ENCODE peak calls at places on chromosomes 12 and 14, in seven cellular contexts. B is HFF-Myc, O is brain microvascular endothelial cell, Q is foreskin fibroblast, M is PC-3, N is stomach, A is A549. C is an unnamed sample.

GRCh38 chr14:59570122-59570521 is 6.5 kb downstream of the CCDC175 start:
- DNase-seq in B (no peak), O (no peak), Q (no peak), M (peak), N (no peak), A (peak), C (no peak)

GRCh38 chr12:121990692-121991603 is 30.7 kb upstream of the BCL7A start:
- DNase-seq in B (peak), O (no peak), Q (peak), M (peak), N (no peak), A (peak), C (no peak)

GRCh38 chr14:101760138-101761011 is 1.1 kb upstream of the PPP2R5C start:
- DNase-seq in B (peak), O (peak), Q (peak), M (peak), N (peak), A (peak), C (peak)

GRCh38 chr14:50425816-50426215 is 29.1 kb upstream of the CDKL1 start:
- DNase-seq in B (no peak), O (peak), Q (no peak), M (no peak), N (no peak), A (no peak), C (no peak)

GRCh38 chr12:21607701-21608100 is 3.1 kb upstream of the GYS2 start:
- DNase-seq in B (peak), O (no peak), Q (peak), M (peak), N (no peak), A (peak), C (no peak)

GRCh38 chr12:128684357-128684756 is 139.4 kb downstream of the SLC15A4 start:
- DNase-seq in B (no peak), O (no peak), Q (no peak), M (no peak), N (no peak), A (no peak), C (no peak)

GRCh38 chr12:71216725-71217579 is 59.2 kb upstream of the TSPAN8 start:
- DNase-seq in B (no peak), O (peak), Q (peak), M (peak), N (peak), A (peak), C (no peak)

GRCh38 chr14:20662968-20663731 is 21.2 kb upstream of the RNASE4 start:
- DNase-seq in B (peak), O (peak), Q (peak), M (peak), N (peak), A (peak), C (peak)

GRCh38 chr14:79279645-79280399 is 931.5 kb downstream of the DIO2 start:
- DNase-seq in B (no peak), O (peak), Q (no peak), M (peak), N (peak), A (no peak), C (no peak)

GRCh38 chr14:56334458-56334857 is 216.2 kb downstream of the PELI2 start:
- DNase-seq in B (no peak), O (no peak), Q (no peak), M (no peak), N (no peak), A (no peak), C (no peak)

GRCh38 chr12:23611320-23611719 is 338.1 kb downstream of the SOX5 start:
- DNase-seq in B (no peak), O (peak), Q (no peak), M (no peak), N (no peak), A (no peak), C (no peak)

GRCh38 chr14:64191756-64192155 is 102.4 kb downstream of the ESR2 start:
- DNase-seq in B (peak), O (peak), Q (peak), M (peak), N (no peak), A (peak), C (peak)

GRCh38 chr12:46177842-46178608 is 90.8 kb downstream of the SLC38A1 start:
- DNase-seq in B (no peak), O (no peak), Q (no peak), M (no peak), N (no peak), A (no peak), C (no peak)

GRCh38 chr14:68516235-68516634 is 276.6 kb downstream of the ZFP36L1 start:
- DNase-seq in B (no peak), O (no peak), Q (no peak), M (no peak), N (no peak), A (no peak), C (no peak)

GRCh38 chr14:60651051-60651935 is 2.0 kb upstream of the SIX1 start:
- DNase-seq in B (no peak), O (no peak), Q (no peak), M (no peak), N (no peak), A (no peak), C (no peak)

GRCh38 chr14:83255015-83255726 is 1721.5 kb upstream of the SEL1L start:
- DNase-seq in B (no peak), O (no peak), Q (peak), M (no peak), N (no peak), A (no peak), C (no peak)

GRCh38 chr12:129531004-129531403 is 372.8 kb downstream of the TMEM132D start:
- DNase-seq in B (no peak), O (no peak), Q (no peak), M (peak), N (peak), A (no peak), C (no peak)

GRCh38 chr12:126663304-126664094 is 1598.3 kb downstream of the AACS start:
- DNase-seq in B (peak), O (peak), Q (no peak), M (peak), N (no peak), A (peak), C (no peak)

GRCh38 chr14:53537421-53538315 is 384.5 kb upstream of the DDHD1 start:
- DNase-seq in B (peak), O (no peak), Q (no peak), M (no peak), N (no peak), A (no peak), C (no peak)

GRCh38 chr12:2054091-2055018 is 1.6 kb downstream of the CACNA1C start:
- DNase-seq in B (no peak), O (no peak), Q (no peak), M (no peak), N (no peak), A (no peak), C (no peak)

GRCh38 chr12:4797096-4797495 is 76.9 kb downstream of the GALNT8 start:
- DNase-seq in B (no peak), O (no peak), Q (no peak), M (no peak), N (no peak), A (no peak), C (no peak)

GRCh38 chr14:68938515-68939423 is 40.3 kb downstream of the ACTN1 start:
- DNase-seq in B (no peak), O (no peak), Q (no peak), M (no peak), N (peak), A (peak), C (no peak)

GRCh38 chr12:89134213-89134770 is 218.0 kb downstream of the DUSP6 start:
- DNase-seq in B (no peak), O (no peak), Q (no peak), M (no peak), N (peak), A (no peak), C (no peak)

GRCh38 chr12:100348657-100349454 is 8.0 kb upstream of the SLC17A8 start:
- DNase-seq in B (peak), O (no peak), Q (no peak), M (peak), N (no peak), A (peak), C (no peak)

GRCh38 chr12:26773313-26774104 is 59.5 kb downstream of the ITPR2 start:
- DNase-seq in B (no peak), O (no peak), Q (no peak), M (no peak), N (no peak), A (no peak), C (no peak)

GRCh38 chr12:15603461-15604085 is 185.6 kb downstream of the EPS8 start:
- DNase-seq in B (no peak), O (no peak), Q (no peak), M (no peak), N (no peak), A (no peak), C (no peak)

GRCh38 chr12:113533842-113534375 is 62.2 kb upstream of the LHX5 start:
- DNase-seq in B (no peak), O (no peak), Q (no peak), M (no peak), N (no peak), A (no peak), C (no peak)

GRCh38 chr12:127310548-127310947 is 956.4 kb upstream of the TMEM132C start:
- DNase-seq in B (no peak), O (no peak), Q (no peak), M (no peak), N (no peak), A (no peak), C (no peak)

GRCh38 chr14:96098309-96098998 is 59.3 kb downstream of the C14orf132 start:
- DNase-seq in B (peak), O (no peak), Q (peak), M (peak), N (peak), A (peak), C (no peak)

GRCh38 chr12:132513070-132513398 is 23.1 kb downstream of the FBRSL1 start:
- DNase-seq in B (no peak), O (no peak), Q (peak), M (no peak), N (no peak), A (no peak), C (no peak)

GRCh38 chr14:93262446-93262845 is 55.4 kb downstream of the UBR7 start:
- DNase-seq in B (no peak), O (no peak), Q (no peak), M (peak), N (no peak), A (no peak), C (no peak)

GRCh38 chr12:57535764-57536596 is 11.0 kb downstream of the DCTN2 start:
- DNase-seq in B (no peak), O (no peak), Q (no peak), M (no peak), N (peak), A (no peak), C (no peak)

GRCh38 chr12:107645630-107646333 is 39.8 kb upstream of the PWP1 start:
- DNase-seq in B (no peak), O (no peak), Q (no peak), M (no peak), N (no peak), A (no peak), C (no peak)
- TF ChIP-seq CTCF in B (no peak), O (no peak), Q (no peak), M (no peak), N (no peak), A (no peak), C (no peak)

DNA sequence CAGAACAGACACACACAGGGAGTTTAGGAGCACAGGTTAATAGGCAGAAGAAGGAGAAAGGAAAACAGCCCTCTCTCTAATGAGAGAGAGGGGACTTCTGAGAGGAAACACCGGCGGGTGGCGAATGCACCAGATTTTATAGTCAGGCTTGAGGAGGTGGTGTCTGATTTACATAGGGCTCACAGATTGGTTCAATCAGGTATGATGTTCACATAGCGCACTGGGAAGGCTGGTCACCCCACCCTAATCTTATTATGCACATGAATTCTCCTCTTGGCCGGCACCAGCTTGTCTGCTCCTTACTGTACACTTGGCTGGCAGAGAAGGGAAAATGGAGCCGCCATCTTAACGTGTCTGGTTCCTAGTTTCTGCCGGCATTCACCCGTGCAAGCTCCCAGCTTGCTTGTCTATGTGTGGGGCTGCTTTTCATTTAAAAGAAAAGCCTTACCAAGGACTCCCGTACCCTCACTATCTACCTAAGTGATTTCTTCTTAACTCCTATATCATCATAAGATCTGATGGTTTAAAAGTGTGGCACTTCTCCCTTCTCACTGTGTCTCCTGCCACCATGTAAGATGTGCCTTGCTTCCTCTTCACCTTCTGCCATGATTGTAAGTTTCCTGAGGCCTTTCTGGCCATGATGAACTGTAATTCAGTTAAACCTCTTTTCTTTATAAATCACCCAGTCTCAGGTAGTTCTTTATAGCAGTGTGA is 15.1 kb downstream of the BCAT1 start:
- DNase-seq in B (no peak), O (no peak), Q (no peak), M (no peak), N (no peak), A (no peak), C (no peak)
- H3K4me3 ChIP-seq in B (no peak), O (no peak), Q (no peak), M (no peak), N (no peak), A (no peak), C (no peak)

GRCh38 chr14:33679025-33679424 is 271.8 kb downstream of the EGLN3 start:
- DNase-seq in B (no peak), O (no peak), Q (no peak), M (no peak), N (no peak), A (no peak), C (no peak)

GRCh38 chr14:33674716-33675115 is 276.2 kb downstream of the EGLN3 start:
- DNase-seq in B (no peak), O (no peak), Q (no peak), M (no peak), N (no peak), A (no peak), C (no peak)

GRCh38 chr14:33678012-33678411 is 272.9 kb downstream of the EGLN3 start:
- DNase-seq in B (no peak), O (no peak), Q (no peak), M (no peak), N (no peak), A (no peak), C (no peak)

GRCh38 chr14:33675415-33676130 is 275.3 kb downstream of the EGLN3 start:
- DNase-seq in B (no peak), O (no peak), Q (no peak), M (peak), N (no peak), A (no peak), C (no peak)

GRCh38 chr14:33676135-33676566 is 274.7 kb downstream of the EGLN3 start:
- DNase-seq in B (no peak), O (peak), Q (no peak), M (peak), N (no peak), A (peak), C (no peak)
- TF ChIP-seq CTCF in B (peak), O (peak), Q (peak), M (peak), N (no peak), A (peak), C (peak)

DNA sequence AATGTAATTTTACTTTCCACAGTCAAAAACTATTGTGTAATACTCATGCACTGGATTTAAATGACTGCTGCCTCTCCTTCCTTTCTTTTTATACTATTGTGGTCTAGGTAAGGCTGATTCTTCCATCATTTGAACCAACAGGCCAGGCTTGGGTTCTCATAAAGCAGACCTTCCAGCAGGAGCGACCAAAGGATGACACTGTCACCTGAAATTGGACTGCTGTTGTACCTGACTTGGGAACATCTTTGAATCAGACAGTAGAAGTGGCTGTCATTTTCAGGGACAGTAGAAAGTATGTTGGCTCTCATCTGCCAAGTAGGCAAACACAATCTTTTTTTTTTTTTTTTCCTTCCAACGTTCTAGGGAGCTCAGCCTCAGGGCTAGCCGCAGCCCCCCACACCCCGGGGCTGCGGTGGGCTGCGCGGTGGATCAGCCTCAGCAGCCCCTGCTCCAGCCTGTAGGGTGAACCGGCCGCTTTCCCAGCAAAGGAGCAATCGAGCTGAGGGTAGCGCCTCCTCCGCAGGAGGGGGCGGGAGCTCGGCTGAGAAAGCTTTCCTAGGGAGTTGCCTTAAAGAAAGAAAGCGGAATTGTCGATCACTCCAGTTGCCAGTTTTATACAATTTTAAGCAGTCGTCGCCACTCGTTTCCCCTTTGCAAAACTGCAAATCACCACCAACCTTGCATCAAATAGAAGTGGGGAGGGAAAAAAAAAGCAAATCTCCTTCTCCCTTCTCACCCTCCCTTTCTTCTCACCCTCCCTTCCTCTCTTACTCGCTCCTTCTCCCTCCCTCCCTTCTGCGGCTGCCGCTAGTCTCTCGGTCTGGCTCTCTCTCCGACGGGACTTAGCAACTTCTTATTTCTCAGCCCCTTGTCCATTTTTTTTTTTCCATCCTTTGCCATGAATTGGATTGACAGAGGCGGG is at the start of gene PDE3A:
- DNase-seq in B (no peak), O (peak), Q (peak), M (peak), N (no peak), A (peak), C (no peak)
- H3K4me3 ChIP-seq in B (peak), O (peak), Q (peak), M (peak), N (peak), A (peak), C (no peak)

DNA sequence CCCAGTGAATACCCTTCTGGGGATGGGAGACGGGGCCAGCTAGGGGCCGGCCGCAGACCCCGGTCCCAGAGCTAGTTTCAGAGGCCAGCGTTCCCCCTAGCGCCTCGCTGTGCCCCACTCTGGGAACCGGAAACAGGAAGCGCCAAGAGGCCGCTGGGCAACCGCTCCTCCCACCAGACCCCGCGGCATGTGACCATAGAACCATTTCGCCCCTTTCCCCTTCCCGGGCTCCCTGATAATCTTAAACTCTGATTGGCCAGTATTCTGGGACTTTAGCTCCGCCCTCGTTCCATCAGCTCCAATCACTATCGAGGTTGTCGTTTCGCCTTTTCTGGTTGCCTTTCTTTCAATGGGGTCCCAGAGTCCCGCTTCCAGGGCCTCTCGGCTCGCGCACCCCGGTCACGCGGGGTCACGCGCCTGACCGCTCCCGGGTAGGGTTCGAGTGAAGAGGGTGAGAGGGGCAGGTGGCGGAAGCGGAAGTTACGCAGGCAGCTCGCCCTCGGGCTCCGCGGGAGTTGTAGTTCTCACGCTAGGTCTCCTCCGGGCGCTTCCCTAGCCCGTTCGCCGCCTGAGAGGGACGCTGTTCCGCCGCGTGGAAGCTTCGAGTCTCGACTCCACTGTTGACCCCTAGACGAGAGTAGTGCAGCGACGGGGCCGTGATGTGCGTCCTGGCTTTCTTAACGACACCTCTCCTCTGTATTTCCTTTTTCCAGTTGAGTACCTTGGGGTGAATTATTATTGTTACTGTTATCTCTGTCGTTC is at the start of gene M6PR:
- DNase-seq in B (peak), O (peak), Q (peak), M (peak), N (peak), A (peak), C (peak)
- TF ChIP-seq CTCF in B (peak), O (peak), Q (peak), M (peak), N (peak), A (peak), C (peak)

DNA sequence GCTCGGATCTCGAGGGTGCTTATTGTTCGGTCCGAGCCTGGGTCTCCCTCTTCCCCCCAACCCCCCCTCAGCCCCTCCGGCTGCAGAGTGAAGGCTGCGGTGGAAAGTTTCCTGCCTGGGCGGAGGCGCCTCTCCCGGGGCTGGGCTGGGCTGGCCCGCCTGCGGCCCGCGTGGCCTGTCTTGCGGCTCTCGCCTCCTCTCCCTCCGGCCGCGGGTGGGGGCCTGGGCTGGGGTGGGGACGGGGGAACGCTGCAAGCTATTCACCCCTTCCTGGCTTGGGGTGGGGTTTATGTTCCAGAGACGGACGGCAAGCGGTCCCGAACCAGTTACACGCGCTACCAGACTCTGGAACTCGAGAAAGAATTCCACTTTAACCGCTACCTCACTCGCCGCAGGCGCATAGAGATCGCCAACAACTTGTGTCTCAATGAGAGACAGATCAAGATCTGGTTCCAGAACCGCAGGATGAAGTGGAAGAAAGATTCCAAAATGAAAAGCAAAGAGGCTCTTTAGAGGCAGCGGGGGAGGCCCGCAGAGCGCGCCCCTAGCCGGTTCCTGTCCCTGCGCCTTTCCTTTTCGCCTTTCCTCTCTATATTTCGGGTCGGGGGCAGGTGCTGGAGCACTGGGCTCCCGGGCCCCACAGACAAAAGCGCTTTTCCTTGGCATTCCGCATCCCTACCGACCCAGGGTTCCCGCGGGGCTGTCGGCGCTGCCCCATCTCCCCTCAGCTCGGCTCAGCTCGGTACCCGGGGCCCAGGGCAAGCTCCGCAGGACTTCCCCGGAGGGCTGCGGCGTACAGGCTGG is 1.3 kb downstream of the HOXC5 start:
- DNase-seq in B (no peak), O (no peak), Q (no peak), M (no peak), N (no peak), A (no peak), C (no peak)
- H3K4me3 ChIP-seq in B (peak), O (no peak), Q (peak), M (peak), N (peak), A (peak), C (peak)